ENCODE peak calls at places on chromosomes 4 and X, in six cellular contexts. X, L, M, C, S and Z are unnamed samples.

GRCh38 chr4:168651374-168651773 is 154.5 kb downstream of the PALLD start:
- DNase-seq in X (no peak), L (no peak), M (no peak), C (no peak), S (no peak), Z (no peak)

GRCh38 chrX:19889582-19890342 is 2.4 kb upstream of the SH3KBP1 start:
- DNase-seq in X (no peak), L (peak; percentile 22), M (peak; percentile 64), C (no peak), S (no peak), Z (peak; percentile 8)

GRCh38 chr4:164009435-164009834 is 514.9 kb downstream of the TMA16 start:
- DNase-seq in X (no peak), L (no peak), M (no peak), C (no peak), S (no peak), Z (no peak)

GRCh38 chrX:152904151-152905080 is 6.5 kb downstream of the ZNF185 start:
- DNase-seq in X (no peak), L (peak; percentile 27), M (peak; percentile 45), C (no peak), S (no peak), Z (peak; percentile 3)

GRCh38 chr4:7759221-7759620 is 180.4 kb downstream of the AFAP1 start:
- DNase-seq in X (no peak), L (peak; percentile 52), M (peak; percentile 80), C (no peak), S (no peak), Z (no peak)

GRCh38 chr4:48341776-48342558 is 638 bp downstream of the SLAIN2 start:
- DNase-seq in X (peak; percentile 27), L (peak; percentile 45), M (peak; percentile 67), C (peak; percentile 29), S (peak; percentile 13), Z (peak; percentile 23)

GRCh38 chrX:23505531-23506303 is 161.6 kb upstream of the PRDX4 start:
- DNase-seq in X (no peak), L (no peak), M (no peak), C (no peak), S (no peak), Z (no peak)

GRCh38 chr4:89307446-89308160 is at the start of gene GPRIN3:
- DNase-seq in X (peak; percentile 43), L (peak; percentile 72), M (peak; percentile 73), C (peak; percentile 75), S (no peak), Z (peak; percentile 48)

GRCh38 chr4:45554423-45554822 is 569.4 kb downstream of the GABRG1 start:
- DNase-seq in X (no peak), L (no peak), M (no peak), C (no peak), S (no peak), Z (no peak)